ENCODE peak calls at places on chromosome 12, in five cellular contexts. I is HepG2, W is GM12891, G is H1, L is K562. Q is an unnamed sample.
A peak's percentile ranks its signal among the peaks of the same experiment; 100 is the strongest.

GRCh38 chr12:123094349-123095073 is 56.4 kb downstream of the PITPNM2 start:
- DNase-seq in L (peak; percentile 54), W (no peak), I (peak; percentile 79), G (no peak), Q (no peak)

GRCh38 chr12:26173153-26173552 is 22.2 kb upstream of the SSPN start:
- DNase-seq in G (no peak), I (no peak), L (no peak), W (no peak), Q (no peak)

GRCh38 chr12:48776956-48777355 is 11.9 kb downstream of the ADCY6 start:
- DNase-seq in I (no peak), L (no peak), W (no peak), G (no peak), Q (no peak)

GRCh38 chr12:119544780-119545625 is 48.6 kb upstream of the TMEM233 start:
- DNase-seq in W (peak; percentile 39), I (peak; percentile 32), L (peak; percentile 80), G (peak; percentile 81), Q (peak; percentile 15)

GRCh38 chr12:108772247-108772646 is 40.9 kb upstream of the CORO1C start:
- DNase-seq in I (no peak), L (peak; percentile 30), G (no peak), W (peak; percentile 64), Q (peak; percentile 41)

GRCh38 chr12:81077329-81077685 is 572 bp upstream of the ACSS3 start:
- DNase-seq in W (no peak), L (no peak), I (peak; percentile 79), G (no peak), Q (no peak)

GRCh38 chr12:124608451-124608870 is 41.0 kb upstream of the NCOR2 start:
- DNase-seq in L (no peak), I (no peak), G (no peak), W (no peak), Q (no peak)

GRCh38 chr12:46484396-46485061 is 112.0 kb upstream of the SLC38A2 start:
- DNase-seq in I (no peak), G (no peak), L (no peak), W (no peak), Q (no peak)

GRCh38 chr12:110475426-110475825 is 6.8 kb downstream of the FAM216A start:
- DNase-seq in W (no peak), I (no peak), G (peak; percentile 17), L (no peak), Q (no peak)

GRCh38 chr12:65929641-65930040 is 105.4 kb downstream of the HMGA2 start:
- DNase-seq in G (no peak), L (no peak), I (no peak), W (no peak), Q (no peak)

GRCh38 chr12:53241623-53242412 is 9.8 kb upstream of the RARG start:
- DNase-seq in W (no peak), L (no peak), G (no peak), I (no peak), Q (no peak)

GRCh38 chr12:121560392-121561021 is 20.3 kb downstream of the KDM2B start:
- DNase-seq in W (no peak), I (no peak), G (no peak), L (no peak), Q (no peak)

GRCh38 chr12:50934981-50935807 is 17.1 kb upstream of the HIGD1C start:
- DNase-seq in G (no peak), W (no peak), I (peak; percentile 57), L (no peak), Q (no peak)

GRCh38 chr12:91001306-91001705 is 3.5 kb downstream of the EPYC start:
- DNase-seq in W (no peak), L (no peak), G (no peak), I (no peak), Q (no peak)

GRCh38 chr12:80778005-80778541 is 61.4 kb downstream of the MYF5 start:
- DNase-seq in L (no peak), I (peak; percentile 96), W (peak; percentile 11), G (no peak), Q (peak; percentile 9)

GRCh38 chr12:122473543-122474323 is 27.0 kb downstream of the ZCCHC8 start:
- DNase-seq in I (no peak), G (no peak), W (peak; percentile 25), L (peak; percentile 22), Q (peak; percentile 22)

GRCh38 chr12:24950231-24950834 is 1.4 kb upstream of the BCAT1 start:
- DNase-seq in L (no peak), I (no peak), W (no peak), G (no peak), Q (no peak)

GRCh38 chr12:111429760-111430417 is 24.2 kb downstream of the SH2B3 start:
- DNase-seq in L (no peak), I (no peak), W (no peak), G (no peak), Q (no peak)

GRCh38 chr12:122793685-122794106 is 19.3 kb downstream of the CCDC62 start:
- DNase-seq in G (no peak), L (peak; percentile 70), I (peak; percentile 34), W (no peak), Q (no peak)

GRCh38 chr12:3436496-3437060 is 54.4 kb upstream of the PRMT8 start:
- DNase-seq in G (no peak), W (no peak), L (no peak), I (no peak), Q (no peak)

GRCh38 chr12:17976202-17976601 is 113.8 kb downstream of the RERGL start:
- DNase-seq in G (peak; percentile 61), I (no peak), L (no peak), W (no peak), Q (no peak)

DNA sequence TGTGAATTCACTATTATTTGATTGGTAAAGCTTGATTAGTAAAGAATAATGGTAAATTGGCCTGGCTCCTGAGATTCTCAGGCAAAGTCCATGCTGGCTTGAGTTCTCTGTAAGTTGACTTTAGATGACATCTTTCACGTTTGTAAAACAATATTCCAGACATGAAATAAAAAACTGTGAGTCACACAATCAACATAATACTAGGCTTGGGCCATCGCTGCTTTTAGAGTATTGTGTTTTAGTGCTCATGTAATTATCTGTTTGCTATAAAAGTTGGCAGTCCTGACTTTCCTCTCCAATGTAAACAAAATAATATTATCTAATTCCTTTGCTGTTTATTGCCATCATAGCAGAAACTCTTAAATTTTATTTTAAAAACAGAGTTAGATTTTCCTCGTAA is 3.9 kb upstream of the TBC1D30 start:
- DNase-seq in I (no peak), G (no peak), W (no peak), L (no peak), Q (no peak)
- TF ChIP-seq POLR2AphosphoS5 in I (no peak), G (no peak), W (no peak), L (no peak), Q (no peak)

GRCh38 chr12:128947199-128947598 is 93.9 kb downstream of the GLT1D1 start:
- DNase-seq in I (no peak), G (no peak), L (no peak), W (no peak), Q (no peak)
- TF ChIP-seq TAF1 in I (no peak), G (no peak), L (no peak), W (no peak), Q (no peak)

GRCh38 chr12:57078519-57079404 is at the start of gene NEMP1:
- DNase-seq in L (peak; percentile 97), I (peak; percentile 100), G (peak; percentile 85), W (peak; percentile 88), Q (peak; percentile 95)
- TF ChIP-seq POLR2A in L (peak; percentile 94), I (peak; percentile 74), G (peak; percentile 83), W (peak; percentile 48), Q (peak; percentile 81)

GRCh38 chr12:42483534-42483857 is 106.0 kb downstream of the PRICKLE1 start:
- DNase-seq in W (peak; percentile 49), L (peak; percentile 51), I (no peak), G (peak; percentile 67), Q (peak; percentile 41)

GRCh38 chr12:42481368-42481767 is 108.2 kb downstream of the PRICKLE1 start:
- DNase-seq in G (no peak), W (no peak), I (no peak), L (no peak), Q (no peak)

GRCh38 chr12:42482820-42483533 is 106.6 kb downstream of the PRICKLE1 start:
- DNase-seq in L (peak; percentile 87), I (peak; percentile 24), W (peak; percentile 80), G (peak; percentile 92), Q (peak; percentile 82)

GRCh38 chr12:42484996-42485395 is 104.5 kb downstream of the PRICKLE1 start:
- DNase-seq in I (no peak), L (no peak), G (no peak), W (no peak), Q (no peak)

DNA sequence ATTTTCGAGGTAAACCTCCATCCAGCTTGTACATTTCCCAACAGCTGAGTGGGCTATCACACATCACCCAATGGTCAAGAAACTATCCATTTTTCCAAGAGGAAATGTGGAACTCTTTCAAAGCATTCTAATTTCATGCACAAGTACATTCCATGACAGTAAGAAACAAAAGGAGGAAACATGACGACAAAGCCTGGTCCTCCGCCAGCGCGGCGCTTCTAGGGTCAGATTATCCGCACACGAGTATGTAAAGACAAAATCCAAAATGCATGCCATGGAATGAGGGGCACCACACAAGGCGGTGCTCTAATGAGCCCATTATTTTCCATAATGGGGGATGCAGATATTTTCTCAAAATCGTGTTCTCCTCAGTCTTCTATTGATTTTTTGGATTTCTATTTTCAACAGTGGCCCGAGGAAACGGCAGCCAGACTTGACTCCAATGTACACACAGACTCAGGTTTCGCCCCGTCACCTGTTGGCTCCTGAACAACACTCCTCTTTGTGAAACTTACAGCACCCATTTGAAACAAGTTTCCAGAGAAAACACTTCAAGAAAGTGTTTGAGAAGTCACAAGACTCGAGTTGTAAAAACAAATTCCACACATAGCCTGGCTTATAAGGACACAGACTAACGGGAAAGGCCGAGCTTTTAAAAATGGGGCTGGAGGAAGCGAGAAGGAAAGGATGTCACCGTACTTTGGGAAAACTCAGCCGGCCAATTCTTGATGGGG is 107.3 kb downstream of the PRICKLE1 start:
- DNase-seq in L (no peak), I (peak; percentile 3), W (no peak), G (no peak), Q (no peak)
- TF ChIP-seq POLR2AphosphoS5 in L (no peak), I (no peak), W (no peak), G (no peak), Q (no peak)

DNA sequence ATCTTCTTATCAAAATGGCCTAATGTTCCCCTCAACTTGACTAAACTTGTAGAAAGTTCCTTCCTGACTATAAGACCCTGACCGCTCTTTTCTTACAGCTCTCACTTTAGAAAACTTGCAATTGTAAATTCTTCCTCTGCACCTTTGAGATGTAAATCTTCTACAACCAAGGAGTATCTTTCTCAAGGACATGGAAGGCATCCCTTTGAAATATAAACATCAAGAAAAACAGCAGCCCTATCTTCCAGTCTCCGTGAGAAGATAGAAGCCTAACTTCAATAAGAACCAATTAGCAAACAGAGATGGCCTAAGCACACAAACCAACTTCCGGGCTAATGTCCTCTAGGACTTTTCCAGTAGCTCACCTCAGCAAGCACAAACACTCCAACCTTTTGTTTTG is 210.3 kb downstream of the CPNE8 start:
- DNase-seq in L (no peak), I (peak; percentile 3), G (no peak), W (no peak), Q (no peak)
- TF ChIP-seq TAF1 in L (no peak), I (no peak), G (no peak), W (no peak), Q (no peak)